ENCODE peak calls at places on chromosomes 16 and 17, in nine cellular contexts. One of them, this sample, is unnamed.

GRCh38 chr17:3723556-3724372 is at the start of gene HASPIN:
- DNase-seq in heart left ventricle: peak
- DNase-seq in neural crest cell: peak
- DNase-seq in psoas muscle: peak
- DNase-seq in GM13976: peak
- DNase-seq in A549: peak
- DNase-seq in nephron progenitor cell: peak
- DNase-seq in CD4-positive, alpha-beta T cell: peak
- DNase-seq in uterus: peak
- DNase-seq in this sample: peak

GRCh38 chr17:79851461-79851817 is 12.2 kb upstream of the CBX4 start:
- DNase-seq in heart left ventricle: no peak
- DNase-seq in neural crest cell: no peak
- DNase-seq in psoas muscle: no peak
- DNase-seq in GM13976: no peak
- DNase-seq in A549: peak
- DNase-seq in nephron progenitor cell: no peak
- DNase-seq in CD4-positive, alpha-beta T cell: no peak
- DNase-seq in uterus: no peak
- DNase-seq in this sample: no peak

GRCh38 chr16:52727878-52728277 is 180.9 kb upstream of the TOX3 start:
- DNase-seq in heart left ventricle: no peak
- DNase-seq in neural crest cell: no peak
- DNase-seq in psoas muscle: no peak
- DNase-seq in GM13976: no peak
- DNase-seq in A549: no peak
- DNase-seq in nephron progenitor cell: no peak
- DNase-seq in CD4-positive, alpha-beta T cell: no peak
- DNase-seq in uterus: no peak
- DNase-seq in this sample: no peak

GRCh38 chr16:397736-398332 is 835 bp downstream of the NME4 start:
- DNase-seq in heart left ventricle: peak
- DNase-seq in neural crest cell: peak
- DNase-seq in psoas muscle: peak
- DNase-seq in GM13976: peak
- DNase-seq in A549: peak
- DNase-seq in nephron progenitor cell: peak
- DNase-seq in CD4-positive, alpha-beta T cell: no peak
- DNase-seq in uterus: peak
- DNase-seq in this sample: peak

GRCh38 chr16:57367111-57367752 is 5.1 kb upstream of the CX3CL1 start:
- DNase-seq in heart left ventricle: no peak
- DNase-seq in neural crest cell: no peak
- DNase-seq in psoas muscle: no peak
- DNase-seq in GM13976: no peak
- DNase-seq in A549: no peak
- DNase-seq in nephron progenitor cell: no peak
- DNase-seq in CD4-positive, alpha-beta T cell: no peak
- DNase-seq in uterus: no peak
- DNase-seq in this sample: no peak

GRCh38 chr17:31830971-31831755 is 27.9 kb downstream of the COPRS start:
- DNase-seq in heart left ventricle: no peak
- DNase-seq in neural crest cell: no peak
- DNase-seq in psoas muscle: no peak
- DNase-seq in GM13976: no peak
- DNase-seq in A549: no peak
- DNase-seq in nephron progenitor cell: no peak
- DNase-seq in CD4-positive, alpha-beta T cell: no peak
- DNase-seq in uterus: no peak
- DNase-seq in this sample: no peak

GRCh38 chr17:66255527-66255971 is 26.3 kb upstream of the APOH start:
- DNase-seq in heart left ventricle: no peak
- DNase-seq in neural crest cell: no peak
- DNase-seq in psoas muscle: no peak
- DNase-seq in GM13976: no peak
- DNase-seq in A549: no peak
- DNase-seq in nephron progenitor cell: no peak
- DNase-seq in CD4-positive, alpha-beta T cell: no peak
- DNase-seq in uterus: no peak
- DNase-seq in this sample: peak

GRCh38 chr17:67449885-67450755 is 73.0 kb downstream of the PITPNC1 start:
- DNase-seq in heart left ventricle: no peak
- DNase-seq in neural crest cell: no peak
- DNase-seq in psoas muscle: no peak
- DNase-seq in GM13976: no peak
- DNase-seq in A549: no peak
- DNase-seq in nephron progenitor cell: no peak
- DNase-seq in CD4-positive, alpha-beta T cell: no peak
- DNase-seq in uterus: no peak
- DNase-seq in this sample: peak

GRCh38 chr16:35631261-35631945 is 2172.0 kb downstream of the TP53TG3F start:
- DNase-seq in heart left ventricle: no peak
- DNase-seq in neural crest cell: no peak
- DNase-seq in psoas muscle: no peak
- DNase-seq in GM13976: no peak
- DNase-seq in A549: no peak
- DNase-seq in nephron progenitor cell: no peak
- DNase-seq in CD4-positive, alpha-beta T cell: no peak
- DNase-seq in uterus: no peak
- DNase-seq in this sample: no peak

GRCh38 chr17:5257124-5257523 is 22.5 kb upstream of the SCIMP start:
- DNase-seq in heart left ventricle: no peak
- DNase-seq in neural crest cell: no peak
- DNase-seq in psoas muscle: no peak
- DNase-seq in GM13976: no peak
- DNase-seq in A549: no peak
- DNase-seq in nephron progenitor cell: no peak
- DNase-seq in CD4-positive, alpha-beta T cell: no peak
- DNase-seq in uterus: no peak
- DNase-seq in this sample: no peak

GRCh38 chr17:1226308-1226707 is 43.9 kb upstream of the BHLHA9 start:
- DNase-seq in heart left ventricle: no peak
- DNase-seq in neural crest cell: no peak
- DNase-seq in psoas muscle: no peak
- DNase-seq in GM13976: no peak
- DNase-seq in A549: no peak
- DNase-seq in nephron progenitor cell: no peak
- DNase-seq in CD4-positive, alpha-beta T cell: no peak
- DNase-seq in uterus: no peak
- DNase-seq in this sample: no peak

GRCh38 chr16:30930160-30930571 is 6.8 kb downstream of the FBXL19 start:
- DNase-seq in heart left ventricle: no peak
- DNase-seq in neural crest cell: no peak
- DNase-seq in psoas muscle: no peak
- DNase-seq in GM13976: no peak
- DNase-seq in A549: no peak
- DNase-seq in nephron progenitor cell: no peak
- DNase-seq in CD4-positive, alpha-beta T cell: no peak
- DNase-seq in uterus: no peak
- DNase-seq in this sample: no peak

GRCh38 chr16:15952265-15952711 is 2.9 kb downstream of the ABCC1 start:
- DNase-seq in heart left ventricle: no peak
- DNase-seq in neural crest cell: no peak
- DNase-seq in psoas muscle: no peak
- DNase-seq in GM13976: peak
- DNase-seq in A549: no peak
- DNase-seq in nephron progenitor cell: no peak
- DNase-seq in CD4-positive, alpha-beta T cell: no peak
- DNase-seq in uterus: no peak
- DNase-seq in this sample: peak

GRCh38 chr17:27206447-27206846 is 87.5 kb upstream of the WSB1 start:
- DNase-seq in heart left ventricle: no peak
- DNase-seq in neural crest cell: no peak
- DNase-seq in psoas muscle: no peak
- DNase-seq in GM13976: peak
- DNase-seq in A549: peak
- DNase-seq in nephron progenitor cell: no peak
- DNase-seq in CD4-positive, alpha-beta T cell: no peak
- DNase-seq in uterus: no peak
- DNase-seq in this sample: peak

GRCh38 chr17:7940743-7941142 is 8.7 kb downstream of the CNTROB start:
- DNase-seq in heart left ventricle: no peak
- DNase-seq in neural crest cell: no peak
- DNase-seq in psoas muscle: no peak
- DNase-seq in GM13976: no peak
- DNase-seq in A549: no peak
- DNase-seq in nephron progenitor cell: no peak
- DNase-seq in CD4-positive, alpha-beta T cell: no peak
- DNase-seq in uterus: no peak
- DNase-seq in this sample: no peak

DNA sequence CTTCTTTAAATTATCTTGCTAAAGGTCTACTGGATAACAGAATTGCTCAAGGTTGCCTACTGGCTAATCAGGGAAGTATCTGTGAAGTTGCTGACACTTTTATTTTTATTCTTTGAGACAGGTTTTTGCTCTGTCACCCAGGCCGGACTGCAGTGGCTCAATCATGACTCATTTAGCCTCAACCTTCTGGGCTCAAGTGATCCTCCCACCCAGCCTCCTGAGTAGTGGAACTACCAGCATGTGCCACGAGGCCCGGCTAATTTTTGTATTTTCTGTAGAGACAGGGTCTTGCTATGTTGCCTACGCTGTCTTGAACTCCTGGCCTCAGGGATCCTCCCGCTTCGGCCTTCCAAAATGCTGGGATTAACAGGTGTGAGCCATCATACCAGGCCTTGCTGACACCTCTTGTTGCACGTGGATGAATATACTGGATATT is 43.1 kb downstream of the GLG1 start:
- DNase-seq in heart left ventricle: peak
- DNase-seq in neural crest cell: no peak
- DNase-seq in psoas muscle: peak
- DNase-seq in GM13976: no peak
- DNase-seq in A549: peak
- DNase-seq in nephron progenitor cell: no peak
- DNase-seq in CD4-positive, alpha-beta T cell: no peak
- DNase-seq in uterus: no peak
- DNase-seq in this sample: peak
- TF ChIP-seq CTCF in heart left ventricle: no peak
- TF ChIP-seq CTCF in neural crest cell: no peak
- TF ChIP-seq CTCF in psoas muscle: no peak
- TF ChIP-seq CTCF in GM13976: no peak
- TF ChIP-seq CTCF in A549: no peak
- TF ChIP-seq CTCF in nephron progenitor cell: no peak
- TF ChIP-seq CTCF in CD4-positive, alpha-beta T cell: no peak
- TF ChIP-seq CTCF in uterus: no peak
- TF ChIP-seq CTCF in this sample: no peak

DNA sequence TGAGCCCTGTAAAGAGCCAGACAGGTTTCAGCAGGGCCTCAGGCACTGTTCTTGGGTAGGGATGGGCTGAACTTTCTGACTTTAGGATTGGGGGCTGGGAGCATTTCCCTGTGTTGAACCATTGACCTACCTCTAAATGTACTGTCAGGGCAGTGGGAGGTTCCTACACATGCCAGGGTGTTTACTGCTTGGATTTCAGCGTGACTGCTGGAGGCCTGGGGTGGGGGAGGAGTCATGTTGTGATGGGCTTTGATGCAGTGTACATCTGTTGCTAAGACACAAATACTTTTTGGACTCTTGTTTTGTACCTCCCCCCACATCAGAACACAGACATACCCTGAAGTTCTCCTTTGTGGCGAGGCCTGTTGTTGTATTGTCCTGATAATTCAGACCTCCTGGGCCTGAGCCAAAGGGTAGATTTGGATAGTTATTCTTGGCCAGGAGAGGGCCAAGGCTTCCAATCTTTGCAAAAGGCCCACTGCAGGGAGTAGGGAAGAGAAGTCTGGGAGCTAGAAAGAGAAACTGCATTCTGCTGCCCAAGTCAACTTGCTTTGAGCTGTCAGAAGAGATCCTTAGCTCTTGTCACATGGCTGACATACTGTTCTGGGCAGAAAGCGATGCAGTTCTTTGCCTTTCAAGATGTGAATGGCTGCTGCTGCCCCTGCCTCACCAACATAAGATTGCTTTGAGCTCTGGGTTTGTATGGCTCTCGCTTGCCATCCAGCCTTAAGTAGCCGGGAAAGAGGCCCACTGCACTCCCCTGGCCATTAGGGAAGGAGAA is 3.7 kb downstream of the NFE2L1 start:
- DNase-seq in heart left ventricle: peak
- DNase-seq in neural crest cell: no peak
- DNase-seq in psoas muscle: peak
- DNase-seq in GM13976: no peak
- DNase-seq in A549: peak
- DNase-seq in nephron progenitor cell: no peak
- DNase-seq in CD4-positive, alpha-beta T cell: no peak
- DNase-seq in uterus: peak
- DNase-seq in this sample: no peak
- TF ChIP-seq CTCF in heart left ventricle: peak
- TF ChIP-seq CTCF in neural crest cell: no peak
- TF ChIP-seq CTCF in psoas muscle: no peak
- TF ChIP-seq CTCF in GM13976: no peak
- TF ChIP-seq CTCF in A549: no peak
- TF ChIP-seq CTCF in nephron progenitor cell: no peak
- TF ChIP-seq CTCF in CD4-positive, alpha-beta T cell: no peak
- TF ChIP-seq CTCF in uterus: no peak
- TF ChIP-seq CTCF in this sample: no peak

GRCh38 chr17:36937961-36938565 is 788 bp downstream of the LHX1 start:
- DNase-seq in heart left ventricle: no peak
- DNase-seq in neural crest cell: peak
- DNase-seq in psoas muscle: peak
- DNase-seq in GM13976: peak
- DNase-seq in A549: no peak
- DNase-seq in nephron progenitor cell: peak
- DNase-seq in CD4-positive, alpha-beta T cell: no peak
- DNase-seq in uterus: no peak
- DNase-seq in this sample: peak
- TF ChIP-seq CTCF in heart left ventricle: no peak
- TF ChIP-seq CTCF in neural crest cell: no peak
- TF ChIP-seq CTCF in psoas muscle: no peak
- TF ChIP-seq CTCF in GM13976: no peak
- TF ChIP-seq CTCF in A549: no peak
- TF ChIP-seq CTCF in nephron progenitor cell: no peak
- TF ChIP-seq CTCF in CD4-positive, alpha-beta T cell: no peak
- TF ChIP-seq CTCF in uterus: no peak
- TF ChIP-seq CTCF in this sample: no peak

DNA sequence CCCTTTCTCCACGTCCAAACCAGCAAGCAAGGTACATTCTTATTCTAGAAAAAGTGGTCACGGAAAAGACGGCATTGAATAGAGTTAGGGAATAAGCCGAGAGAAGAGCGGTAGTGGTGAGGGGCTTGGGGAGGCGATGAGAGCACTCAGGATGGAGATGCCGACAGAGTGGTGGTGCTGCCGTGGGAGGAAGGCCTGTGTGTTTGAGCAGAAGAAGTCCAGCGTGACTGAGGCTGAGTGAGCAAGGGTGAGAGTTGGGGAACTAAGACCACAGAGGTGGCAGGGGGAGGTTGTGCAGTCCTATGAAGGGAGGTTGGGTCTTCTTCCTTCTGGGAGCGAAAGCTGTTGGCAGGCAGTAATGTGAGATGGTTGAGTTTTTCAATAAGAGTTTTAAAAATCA is 252.3 kb downstream of the ABCC12 start:
- DNase-seq in heart left ventricle: no peak
- DNase-seq in neural crest cell: no peak
- DNase-seq in psoas muscle: no peak
- DNase-seq in GM13976: no peak
- DNase-seq in A549: no peak
- DNase-seq in nephron progenitor cell: no peak
- DNase-seq in CD4-positive, alpha-beta T cell: no peak
- DNase-seq in uterus: no peak
- DNase-seq in this sample: no peak
- TF ChIP-seq CTCF in heart left ventricle: no peak
- TF ChIP-seq CTCF in neural crest cell: no peak
- TF ChIP-seq CTCF in psoas muscle: no peak
- TF ChIP-seq CTCF in GM13976: no peak
- TF ChIP-seq CTCF in A549: no peak
- TF ChIP-seq CTCF in nephron progenitor cell: no peak
- TF ChIP-seq CTCF in CD4-positive, alpha-beta T cell: no peak
- TF ChIP-seq CTCF in uterus: no peak
- TF ChIP-seq CTCF in this sample: no peak